ENCODE peak calls at places on chromosomes 3 and 15, in nine cellular contexts. C is fibroblast of pulmonary artery, P is left ventricle myocardium inferior, M is psoas muscle, Z is MM.1S, O is AG10803, L is ovary, Q is cardiac fibroblast, H is A673. R is an unnamed sample.

GRCh38 chr3:157119369-157119951 is 40.5 kb downstream of the CCNL1 start:
- DNase-seq in L (no peak), C (no peak), M (no peak), O (no peak), P (no peak), Z (no peak), H (no peak), Q (no peak), R (no peak)

GRCh38 chr15:60854858-60855568 is 374.1 kb downstream of the RORA start:
- DNase-seq in C (no peak), Z (no peak), M (no peak), P (no peak), H (no peak), L (no peak), O (no peak), Q (no peak), R (peak)

GRCh38 chr3:183560607-183561006 is 5.1 kb upstream of the KLHL6 start:
- DNase-seq in Z (peak), L (no peak), O (no peak), M (no peak), H (no peak), Q (peak), C (no peak), P (no peak), R (no peak)

GRCh38 chr3:76432396-76432795 is 607.5 kb upstream of the ROBO2 start:
- DNase-seq in P (no peak), M (no peak), L (no peak), Q (no peak), O (no peak), C (no peak), H (no peak), Z (no peak), R (no peak)

GRCh38 chr15:88993662-88994061 is 80.5 kb upstream of the MFGE8 start:
- DNase-seq in C (no peak), Q (no peak), H (no peak), P (no peak), M (no peak), O (no peak), Z (no peak), L (no peak), R (no peak)

GRCh38 chr3:19885468-19885867 is 48.5 kb downstream of the EFHB start:
- DNase-seq in Q (peak), H (peak), O (peak), L (no peak), P (no peak), M (no peak), C (peak), Z (peak), R (no peak)

GRCh38 chr3:194577985-194578905 is 55.0 kb downstream of the TMEM44 start:
- DNase-seq in H (peak), O (peak), L (no peak), C (peak), M (no peak), Z (no peak), Q (peak), P (no peak), R (no peak)

GRCh38 chr15:36882487-36883108 is 217.8 kb downstream of the MEIS2 start:
- DNase-seq in Q (peak), L (no peak), O (no peak), P (peak), M (peak), Z (no peak), H (no peak), C (no peak), R (no peak)

GRCh38 chr3:100335137-100335833 is 728 bp downstream of the NIT2 start:
- DNase-seq in M (no peak), C (peak), Z (peak), H (peak), L (peak), O (no peak), Q (peak), P (no peak), R (no peak)

GRCh38 chr3:13110678-13111116 is 37.5 kb upstream of the IQSEC1 start:
- DNase-seq in H (no peak), Z (peak), L (peak), Q (no peak), C (no peak), P (peak), O (peak), M (no peak), R (peak)

GRCh38 chr3:189512824-189513223 is 118.4 kb upstream of the TP63 start:
- DNase-seq in C (no peak), Z (no peak), O (no peak), L (no peak), P (no peak), M (no peak), H (no peak), Q (no peak), R (no peak)

GRCh38 chr3:69861556-69861955 is 122.3 kb downstream of the MITF start:
- DNase-seq in C (no peak), O (no peak), P (no peak), H (no peak), Q (no peak), Z (no peak), M (no peak), L (no peak), R (no peak)

GRCh38 chr15:45704329-45705249 is 69.8 kb downstream of the SQOR start:
- DNase-seq in Z (no peak), L (no peak), M (no peak), C (peak), O (no peak), P (no peak), Q (peak), H (peak), R (no peak)
- H3K4me3 ChIP-seq in Z (peak), L (peak), M (peak), C (peak), O (peak), P (peak), Q (peak), H (peak), R (peak)

DNA sequence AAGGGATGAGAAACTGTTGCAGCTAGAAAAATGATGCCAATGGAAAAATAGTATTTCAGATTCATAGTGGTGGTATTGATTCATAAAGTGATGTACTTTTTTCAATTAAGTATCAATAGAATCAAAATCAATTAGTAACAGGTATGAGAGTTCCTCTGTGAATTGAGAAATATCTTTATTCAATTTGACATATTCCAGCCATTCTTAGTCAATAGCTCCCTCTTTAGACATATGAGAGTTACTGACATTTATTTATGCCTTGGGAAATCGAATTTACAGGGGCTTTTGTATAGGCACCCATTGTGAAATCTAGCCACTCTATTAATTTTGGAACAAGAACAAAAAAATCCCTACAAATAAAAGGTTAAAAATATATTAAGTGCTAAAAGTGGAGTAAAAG is 386.9 kb upstream of the CNTN3 start:
- DNase-seq in H (peak), Q (peak), O (peak), L (no peak), P (no peak), C (peak), Z (peak), M (no peak), R (no peak)
- TF ChIP-seq CTCF in H (peak), Q (no peak), O (peak), L (no peak), P (peak), C (peak), Z (peak), M (no peak), R (peak)

DNA sequence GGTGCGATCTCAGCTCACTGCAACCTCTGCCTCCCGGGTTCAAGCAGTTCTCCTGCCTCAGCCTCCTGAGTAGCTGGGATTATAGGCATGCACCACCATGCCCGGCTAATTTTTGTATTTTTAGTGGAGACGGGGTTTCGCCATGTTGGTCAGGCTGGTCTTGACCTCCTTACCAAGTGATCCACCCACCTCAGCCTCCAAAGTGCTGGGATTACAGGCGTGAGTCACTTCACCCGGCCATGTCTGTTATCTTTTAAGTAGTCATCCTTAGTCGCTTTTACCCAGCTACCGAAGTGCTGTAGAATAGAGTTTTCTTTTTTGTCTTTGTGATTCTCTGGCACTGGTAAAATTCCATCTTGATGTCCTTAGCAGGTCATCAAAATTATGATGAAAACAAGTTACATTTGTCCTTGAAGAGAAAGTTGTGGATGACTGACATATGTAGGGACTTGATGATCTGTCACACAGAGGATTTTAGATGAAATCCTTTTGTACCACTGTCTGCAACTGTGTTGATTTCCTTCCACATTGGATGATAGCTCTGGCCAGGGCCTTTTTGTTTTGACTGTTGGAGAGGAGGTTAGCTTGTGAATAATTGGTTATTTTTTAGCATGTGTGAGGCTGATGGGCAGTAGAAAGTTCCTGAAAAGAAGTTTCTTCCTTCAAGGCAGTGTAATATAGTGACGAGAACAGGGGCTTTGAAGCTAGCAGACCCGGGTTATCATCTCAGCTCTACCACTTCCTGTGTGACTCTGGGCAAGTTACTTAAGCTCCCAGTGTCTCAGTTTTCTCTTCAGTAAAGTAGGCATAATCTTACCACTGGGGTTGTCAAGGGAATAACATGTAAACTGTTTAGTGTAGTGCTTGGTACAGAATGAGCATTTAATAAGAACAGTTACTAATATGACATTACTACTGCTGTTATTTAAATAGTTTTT is 18.8 kb downstream of the ATG7 start:
- DNase-seq in M (no peak), L (no peak), Z (no peak), C (peak), O (peak), P (no peak), H (no peak), Q (peak), R (no peak)
- H3K4me3 ChIP-seq in M (no peak), L (no peak), Z (no peak), C (no peak), O (no peak), P (no peak), H (no peak), Q (no peak), R (no peak)

DNA sequence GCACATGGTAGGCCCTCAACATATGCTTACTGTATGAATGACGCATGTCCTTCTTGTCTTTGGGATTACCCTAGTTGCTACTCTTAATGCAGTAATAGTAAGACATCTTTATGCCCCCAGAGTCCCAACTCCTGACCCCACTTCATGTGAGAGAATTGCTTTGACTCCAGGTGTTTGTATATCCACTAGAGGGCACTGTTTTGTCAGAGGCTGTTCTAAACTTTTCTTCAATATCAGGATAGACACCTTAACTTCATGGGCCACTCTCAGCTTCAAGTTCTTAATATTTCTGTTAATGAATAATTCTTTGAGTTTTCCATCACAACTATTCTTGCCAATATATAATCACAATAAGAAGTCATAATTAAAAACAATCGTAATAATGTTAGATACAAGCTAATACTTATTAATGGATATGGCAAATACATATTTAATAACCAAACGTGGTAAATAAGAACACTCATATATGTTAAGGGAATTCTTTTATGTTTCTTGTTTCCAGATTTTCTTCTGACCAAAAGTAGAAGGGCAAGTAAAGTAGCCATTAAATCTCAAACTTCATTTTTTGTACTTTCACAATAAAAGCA is 337.2 kb upstream of the DNAJC19 start:
- DNase-seq in C (peak), H (peak), P (no peak), Q (peak), M (no peak), Z (peak), O (peak), L (no peak), R (no peak)
- TF ChIP-seq CTCF in C (peak), H (peak), P (peak), Q (peak), M (peak), Z (peak), O (peak), L (no peak), R (peak)

GRCh38 chr3:192570757-192571156 is 156.6 kb downstream of the FGF12 start:
- DNase-seq in P (no peak), O (no peak), M (no peak), Z (no peak), C (peak), H (peak), Q (peak), L (no peak), R (no peak)
- H3K4me3 ChIP-seq in P (peak), O (peak), M (peak), Z (no peak), C (peak), H (peak), Q (peak), L (peak), R (peak)

GRCh38 chr15:81258455-81258854 is 61.8 kb downstream of the IL16 start:
- DNase-seq in H (no peak), C (no peak), Z (no peak), P (no peak), Q (no peak), L (no peak), M (no peak), O (no peak), R (no peak)

GRCh38 chr15:81254277-81255265 is 57.9 kb downstream of the IL16 start:
- DNase-seq in M (no peak), Q (peak), H (no peak), O (peak), C (no peak), Z (no peak), P (no peak), L (no peak), R (no peak)

GRCh38 chr15:81255596-81255995 is 58.9 kb downstream of the IL16 start:
- DNase-seq in C (no peak), Z (no peak), Q (no peak), M (no peak), O (no peak), P (no peak), L (no peak), H (peak), R (no peak)

GRCh38 chr15:81257435-81257834 is 60.8 kb downstream of the IL16 start:
- DNase-seq in Q (no peak), L (no peak), H (no peak), M (no peak), P (no peak), O (no peak), Z (no peak), C (no peak), R (no peak)

GRCh38 chr15:81256916-81257315 is 60.2 kb downstream of the IL16 start:
- DNase-seq in C (peak), Q (peak), M (no peak), H (peak), O (peak), L (no peak), P (no peak), Z (peak), R (no peak)
- TF ChIP-seq CTCF in C (peak), Q (peak), M (peak), H (peak), O (peak), L (peak), P (peak), Z (peak), R (peak)

DNA sequence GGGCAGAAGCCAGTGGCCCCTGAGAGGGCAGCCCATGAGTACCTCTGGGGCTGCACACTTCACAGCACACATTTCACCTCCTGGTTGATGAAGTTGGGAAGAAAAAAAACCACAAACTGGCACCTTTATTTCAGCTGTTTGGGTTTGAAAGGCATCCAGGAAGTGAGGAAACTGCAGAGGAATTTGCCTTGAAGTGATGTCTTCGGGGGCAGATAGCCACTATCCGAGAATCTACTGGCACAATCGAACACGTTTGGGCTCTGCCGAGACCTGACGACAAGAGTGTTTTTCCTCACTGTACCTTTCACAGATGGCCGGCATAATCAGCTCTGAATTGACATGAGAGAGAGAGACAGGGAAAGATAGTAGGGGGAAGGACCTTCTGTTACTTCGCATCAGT is 59.7 kb downstream of the LRIG1 start:
- DNase-seq in O (peak), M (no peak), H (no peak), C (peak), P (no peak), Q (peak), Z (no peak), L (no peak), R (no peak)
- H3K4me3 ChIP-seq in O (no peak), M (no peak), H (no peak), C (no peak), P (no peak), Q (no peak), Z (no peak), L (no peak), R (no peak)

DNA sequence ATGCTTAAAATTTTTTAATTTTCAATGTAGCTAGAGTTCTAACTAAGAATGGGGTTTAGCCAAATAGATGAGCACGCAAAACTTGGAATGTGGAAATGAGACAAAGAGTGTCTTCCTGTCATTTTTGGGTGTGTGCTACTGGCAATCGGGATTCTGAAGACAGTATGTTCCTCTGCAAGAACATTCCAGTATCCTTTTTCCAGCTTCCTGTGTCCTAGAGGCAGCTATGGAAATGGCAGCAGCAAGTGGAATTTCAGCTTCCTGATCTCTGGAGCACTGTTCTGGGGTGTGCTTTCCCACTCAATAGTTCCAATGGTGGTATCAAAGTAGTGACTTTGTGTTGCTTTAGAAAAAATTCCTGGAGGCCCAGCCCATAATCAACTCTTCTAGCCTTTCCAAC is 642.9 kb upstream of the KCNMB2 start:
- DNase-seq in C (peak), M (no peak), O (peak), H (no peak), P (no peak), L (no peak), Z (no peak), Q (peak), R (no peak)
- TF ChIP-seq CTCF in C (peak), M (no peak), O (peak), H (no peak), P (peak), L (no peak), Z (no peak), Q (peak), R (peak)

GRCh38 chr3:122512284-122512683 is 2.5 kb downstream of the KPNA1 start:
- DNase-seq in L (no peak), H (no peak), Q (no peak), M (no peak), O (no peak), P (no peak), C (no peak), Z (no peak), R (no peak)
- H3K4me3 ChIP-seq in L (no peak), H (no peak), Q (no peak), M (peak), O (no peak), P (no peak), C (no peak), Z (no peak), R (no peak)

GRCh38 chr3:146680602-146681001 is 75.5 kb upstream of the PLSCR5 start:
- DNase-seq in C (no peak), Q (no peak), M (no peak), H (peak), Z (no peak), L (no peak), P (no peak), O (no peak), R (no peak)
- TF ChIP-seq CTCF in C (no peak), Q (no peak), M (no peak), H (no peak), Z (no peak), L (no peak), P (no peak), O (no peak), R (no peak)

R was measured in retinal pigment epithelial cell.